ENCODE peak calls at places on chromosomes 4 and X, in ten cellular contexts. H is HL-60, M is NCI-H1930, A is NCI-H1092 treated with DMSO at 0.1 percent for 48 hours, U is aorta, N is A549, Z is myocyte, X is astrocyte of the hippocampus, B is activated gamma-delta T cell treated with Interleukin-2 at 50 U/mL for 16 hours, I is stomach. O is an unnamed sample.
A peak's percentile ranks its signal among the peaks of the same experiment; 100 is the strongest.

GRCh38 chr4:23890369-23891063 is 669 bp upstream of the PPARGC1A start:
- DNase-seq in H (no peak), M (no peak), A (no peak), U (no peak), N (no peak), Z (peak; percentile 26), X (peak; percentile 55), B (no peak), I (no peak), O (no peak)

GRCh38 chr4:92646826-92647225 is 343.1 kb downstream of the GRID2 start:
- DNase-seq in H (no peak), M (no peak), A (no peak), U (no peak), N (no peak), Z (no peak), X (no peak), B (no peak), I (no peak), O (no peak)

GRCh38 chrX:65607070-65607742 is 60.2 kb upstream of the MSN start:
- DNase-seq in H (peak; percentile 50), M (no peak), A (no peak), U (no peak), N (no peak), Z (no peak), X (no peak), B (no peak), I (no peak), O (peak; percentile 44)

GRCh38 chr4:78441786-78442185 is 109.8 kb upstream of the ANXA3 start:
- DNase-seq in H (no peak), M (no peak), A (no peak), U (no peak), N (no peak), Z (no peak), X (no peak), B (no peak), I (no peak), O (no peak)

GRCh38 chr4:22237155-22237751 is 278.6 kb downstream of the ADGRA3 start:
- DNase-seq in H (peak; percentile 23), M (no peak), A (peak; percentile 48), U (no peak), N (peak; percentile 13), Z (peak; percentile 41), X (no peak), B (peak; percentile 8), I (peak; percentile 68), O (no peak)

GRCh38 chrX:46865281-46865680 is 28.4 kb downstream of the RP2 start:
- DNase-seq in H (peak; percentile 10), M (no peak), A (no peak), U (no peak), N (peak; percentile 63), Z (peak; percentile 10), X (peak; percentile 53), B (no peak), I (no peak), O (peak; percentile 7)

GRCh38 chr4:125838924-125839323 is 524.2 kb downstream of the FAT4 start:
- DNase-seq in H (no peak), M (no peak), A (no peak), U (no peak), N (no peak), Z (no peak), X (no peak), B (no peak), I (no peak), O (no peak)

GRCh38 chr4:22465349-22465748 is 50.5 kb downstream of the ADGRA3 start:
- DNase-seq in H (no peak), M (no peak), A (no peak), U (no peak), N (no peak), Z (no peak), X (no peak), B (no peak), I (no peak), O (no peak)

GRCh38 chr4:163548481-163549243 is 54.2 kb downstream of the TMA16 start:
- DNase-seq in H (peak; percentile 41), M (no peak), A (peak; percentile 44), U (no peak), N (peak; percentile 57), Z (peak; percentile 64), X (peak; percentile 70), B (no peak), I (no peak), O (peak; percentile 15)

GRCh38 chr4:189021831-189022230 is 882.6 kb downstream of the TRIML1 start:
- DNase-seq in H (peak; percentile 4), M (no peak), A (no peak), U (no peak), N (peak; percentile 53), Z (peak; percentile 33), X (peak; percentile 54), B (no peak), I (no peak), O (peak; percentile 25)

GRCh38 chrX:154727418-154728323 is 23.2 kb downstream of the GAB3 start:
- DNase-seq in H (peak; percentile 59), M (no peak), A (no peak), U (peak; percentile 60), N (no peak), Z (peak; percentile 55), X (peak; percentile 71), B (no peak), I (no peak), O (peak; percentile 77)

GRCh38 chrX:44828008-44828605 is 15.7 kb upstream of the DUSP21 start:
- DNase-seq in H (no peak), M (no peak), A (no peak), U (no peak), N (peak; percentile 69), Z (peak; percentile 68), X (peak; percentile 79), B (no peak), I (no peak), O (peak; percentile 74)

GRCh38 chr4:145779319-145779801 is 99.4 kb downstream of the C4orf51 start:
- DNase-seq in H (no peak), M (no peak), A (no peak), U (no peak), N (no peak), Z (no peak), X (peak; percentile 64), B (no peak), I (no peak), O (no peak)

GRCh38 chr4:25563071-25563564 is 92.5 kb upstream of the SLC34A2 start:
- DNase-seq in H (no peak), M (no peak), A (peak; percentile 45), U (no peak), N (peak; percentile 69), Z (peak; percentile 59), X (no peak), B (no peak), I (no peak), O (peak; percentile 11)

GRCh38 chrX:105821471-105822081 is 763 bp upstream of the NRK start:
- DNase-seq in H (no peak), M (no peak), A (no peak), U (peak; percentile 48), N (no peak), Z (no peak), X (peak; percentile 55), B (no peak), I (no peak), O (peak; percentile 46)

GRCh38 chrX:71815121-71815905 is 52.2 kb downstream of the CXorf49B start:
- DNase-seq in H (no peak), M (no peak), A (no peak), U (no peak), N (no peak), Z (no peak), X (no peak), B (no peak), I (no peak), O (peak; percentile 1)

GRCh38 chr4:159071969-159072765 is 30.7 kb upstream of the RAPGEF2 start:
- DNase-seq in H (no peak), M (no peak), A (no peak), U (no peak), N (no peak), Z (no peak), X (peak; percentile 23), B (no peak), I (no peak), O (no peak)

GRCh38 chrX:24448762-24449161 is 16.3 kb upstream of the PDK3 start:
- DNase-seq in H (no peak), M (no peak), A (no peak), U (no peak), N (no peak), Z (no peak), X (peak; percentile 66), B (no peak), I (no peak), O (no peak)

GRCh38 chr4:4443821-4444220 is 56.9 kb downstream of the NSG1 start:
- DNase-seq in H (no peak), M (no peak), A (no peak), U (no peak), N (peak; percentile 25), Z (peak; percentile 11), X (peak; percentile 81), B (no peak), I (no peak), O (no peak)

GRCh38 chr4:40962551-40963185 is 212.9 kb downstream of the NSUN7 start:
- DNase-seq in H (no peak), M (no peak), A (no peak), U (no peak), N (no peak), Z (no peak), X (peak; percentile 57), B (no peak), I (no peak), O (no peak)

GRCh38 chr4:86334020-86334750 is 25.7 kb downstream of the MAPK10 start:
- DNase-seq in H (no peak), M (no peak), A (no peak), U (no peak), N (no peak), Z (no peak), X (no peak), B (no peak), I (no peak), O (no peak)

GRCh38 chr4:58961283-58961682 is 1851.1 kb upstream of the IGFBP7 start:
- DNase-seq in H (no peak), M (no peak), A (no peak), U (no peak), N (no peak), Z (no peak), X (no peak), B (no peak), I (no peak), O (no peak)

GRCh38 chrX:100984818-100985217 is 15.3 kb downstream of the ARL13A start:
- DNase-seq in H (no peak), M (no peak), A (no peak), U (no peak), N (no peak), Z (no peak), X (no peak), B (no peak), I (no peak), O (no peak)

GRCh38 chr4:138223191-138223910 is 18.8 kb downstream of the SLC7A11 start:
- DNase-seq in H (peak; percentile 42), M (no peak), A (no peak), U (no peak), N (peak; percentile 53), Z (no peak), X (no peak), B (no peak), I (no peak), O (no peak)

GRCh38 chr4:17968721-17969120 is 52.8 kb downstream of the LCORL start:
- DNase-seq in H (no peak), M (no peak), A (no peak), U (no peak), N (no peak), Z (no peak), X (no peak), B (no peak), I (no peak), O (no peak)

GRCh38 chr4:173289351-173289725 is 44.8 kb downstream of the HMGB2 start:
- DNase-seq in H (peak; percentile 69), M (no peak), A (no peak), U (no peak), N (no peak), Z (no peak), X (no peak), B (no peak), I (no peak), O (no peak)

GRCh38 chr4:79294064-79294463 is 31.8 kb downstream of the NAA11 start:
- DNase-seq in H (no peak), M (no peak), A (no peak), U (no peak), N (no peak), Z (peak; percentile 9), X (peak; percentile 32), B (no peak), I (no peak), O (no peak)

GRCh38 chrX:53086464-53086863 is 4.3 kb downstream of the TSPYL2 start:
- DNase-seq in H (no peak), M (no peak), A (no peak), U (no peak), N (no peak), Z (no peak), X (no peak), B (no peak), I (peak; percentile 63), O (no peak)